ENCODE peak calls at places on chromosomes 2 and 18, in six cellular contexts. F, O, Z, G, E and S are unnamed samples.

GRCh38 chr2:176110975-176111663 is 4.0 kb downstream of the HOXD11 start:
- DNase-seq in F (no peak), O (no peak), Z (peak), E (no peak), G (peak), S (no peak)

GRCh38 chr2:200987137-200987536 is 23.7 kb upstream of the ORC2 start:
- DNase-seq in G (no peak), E (no peak), F (no peak), O (no peak), Z (no peak), S (no peak)

GRCh38 chr18:49013961-49014604 is 63.3 kb upstream of the SMAD7 start:
- DNase-seq in Z (no peak), F (peak), G (no peak), E (no peak), O (no peak), S (no peak)

GRCh38 chr2:231611273-231612198 is 18.9 kb downstream of the TEX44 start:
- DNase-seq in Z (peak), O (no peak), E (no peak), G (peak), F (no peak), S (no peak)

GRCh38 chr2:196163285-196163684 is 8.1 kb downstream of the STK17B start:
- DNase-seq in E (no peak), G (no peak), Z (no peak), F (no peak), O (no peak), S (no peak)

GRCh38 chr18:52160652-52161051 is 179.3 kb upstream of the DCC start:
- DNase-seq in Z (no peak), E (no peak), O (no peak), G (peak), F (no peak), S (no peak)

GRCh38 chr18:5297582-5297981 is 2.1 kb upstream of the ZBTB14 start:
- DNase-seq in Z (no peak), G (no peak), O (no peak), F (no peak), E (no peak), S (no peak)

GRCh38 chr18:21484851-21485636 is 115.5 kb downstream of the ESCO1 start:
- DNase-seq in Z (peak), O (no peak), G (peak), E (no peak), F (no peak), S (no peak)

GRCh38 chr18:1458547-1458946 is 553.9 kb downstream of the ADCYAP1 start:
- DNase-seq in E (no peak), F (no peak), G (no peak), Z (no peak), O (no peak), S (no peak)

GRCh38 chr2:206614825-206615224 is 27.5 kb upstream of the FAM237A start:
- DNase-seq in O (no peak), G (peak), Z (no peak), F (no peak), E (no peak), S (no peak)

GRCh38 chr2:231680992-231681852 is 27.1 kb upstream of the PTMA start:
- DNase-seq in E (peak), G (peak), Z (peak), F (peak), O (peak), S (peak)

GRCh38 chr2:164456599-164456998 is 164.7 kb downstream of the GRB14 start:
- DNase-seq in G (no peak), E (no peak), F (no peak), O (no peak), Z (no peak), S (no peak)

GRCh38 chr2:215022418-215022817 is 116.0 kb downstream of the ABCA12 start:
- DNase-seq in O (no peak), G (peak), Z (peak), F (no peak), E (no peak), S (no peak)

GRCh38 chr2:38261569-38262513 is 115.2 kb downstream of the ATL2 start:
- DNase-seq in G (no peak), O (peak), F (no peak), E (no peak), Z (no peak), S (no peak)

GRCh38 chr2:234467289-234467688 is 29.6 kb downstream of the ARL4C start:
- DNase-seq in E (no peak), F (no peak), G (peak), O (no peak), Z (peak), S (no peak)

GRCh38 chr2:187917535-187917934 is 363.3 kb upstream of the TFPI start:
- DNase-seq in Z (peak), F (no peak), O (no peak), E (no peak), G (peak), S (no peak)

GRCh38 chr18:68916734-68917133 is 118.9 kb downstream of the CCDC102B start:
- DNase-seq in Z (no peak), E (no peak), G (peak), F (no peak), O (no peak), S (no peak)

GRCh38 chr2:150619607-150620330 is 132.3 kb upstream of the RND3 start:
- DNase-seq in G (peak), E (no peak), F (no peak), O (no peak), Z (peak), S (no peak)

GRCh38 chr2:28602136-28602660 is 106.3 kb downstream of the PLB1 start:
- DNase-seq in E (no peak), Z (no peak), F (no peak), G (no peak), O (no peak), S (no peak)

GRCh38 chr2:112277591-112278220 is 2.3 kb downstream of the ZC3H6 start:
- DNase-seq in F (no peak), O (no peak), Z (peak), G (no peak), E (no peak), S (no peak)

GRCh38 chr2:10939058-10939457 is 27.3 kb downstream of the KCNF1 start:
- DNase-seq in E (no peak), Z (no peak), F (no peak), G (no peak), O (no peak), S (no peak)

GRCh38 chr18:58390399-58390798 is 238.5 kb downstream of the ALPK2 start:
- DNase-seq in E (no peak), Z (no peak), G (no peak), O (no peak), F (no peak), S (no peak)

GRCh38 chr2:17543131-17543660 is 2.7 kb downstream of the VSNL1 start:
- DNase-seq in O (no peak), E (no peak), Z (no peak), F (no peak), G (no peak), S (no peak)

GRCh38 chr2:219570194-219570923 is 980 bp downstream of the OBSL1 start:
- DNase-seq in O (peak), Z (peak), G (peak), E (no peak), F (no peak), S (no peak)

GRCh38 chr2:237665713-237666143 is 38.3 kb downstream of the LRRFIP1 start:
- DNase-seq in G (no peak), O (peak), E (no peak), F (no peak), Z (no peak), S (no peak)

GRCh38 chr18:2970762-2971659 is 41.9 kb downstream of the LPIN2 start:
- DNase-seq in E (no peak), Z (no peak), F (peak), O (no peak), G (no peak), S (no peak)

GRCh38 chr2:8534729-8535397 is 147.0 kb upstream of the ID2 start:
- DNase-seq in F (peak), Z (peak), G (no peak), O (no peak), E (peak), S (peak)

GRCh38 chr2:16124881-16125613 is 184.7 kb downstream of the MYCN start:
- DNase-seq in O (no peak), F (no peak), Z (no peak), E (no peak), G (no peak), S (no peak)

GRCh38 chr2:1642066-1642861 is 102.1 kb downstream of the PXDN start:
- DNase-seq in F (no peak), Z (no peak), G (no peak), O (no peak), E (no peak), S (no peak)

GRCh38 chr18:61308009-61308408 is 25.2 kb upstream of the CDH20 start:
- DNase-seq in G (no peak), O (no peak), Z (no peak), F (no peak), E (no peak), S (no peak)

DNA sequence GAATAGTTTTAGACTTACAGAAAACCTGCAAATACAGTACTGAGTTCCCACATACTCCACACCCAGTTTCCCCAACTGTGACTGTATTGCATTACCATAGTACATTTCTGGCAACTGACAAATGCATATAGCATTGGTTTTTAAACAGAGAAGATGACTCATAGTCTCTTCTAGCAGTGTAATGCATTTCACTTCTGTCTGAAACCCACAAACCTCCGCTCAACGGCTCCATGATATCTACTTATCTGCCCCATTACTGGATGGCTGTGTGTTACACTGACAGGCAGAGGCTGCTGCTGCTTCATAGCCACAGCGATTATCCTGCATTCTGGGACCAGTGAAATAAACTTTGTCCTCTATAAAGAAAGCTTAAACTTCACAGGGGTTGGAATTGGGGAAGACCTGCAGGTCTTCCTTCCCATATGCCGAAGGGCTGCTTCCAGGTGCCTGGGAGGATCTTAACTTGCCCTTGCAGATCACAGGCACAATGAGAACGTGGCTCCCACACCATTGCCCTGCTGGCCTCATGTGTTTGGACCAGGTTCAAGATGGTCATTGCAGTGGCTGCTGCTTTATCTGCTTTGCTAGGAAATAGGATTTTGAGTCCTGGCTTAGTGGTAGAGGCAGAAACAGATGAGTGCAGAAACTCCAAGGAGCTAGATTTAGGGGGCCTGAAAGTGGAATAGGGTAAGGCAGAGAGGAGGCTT is 742.6 kb upstream of the HS6ST1 start:
- DNase-seq in O (peak), E (no peak), G (peak), Z (peak), F (no peak), S (no peak)
- TF ChIP-seq CTCF in O (no peak), E (no peak), G (no peak), Z (no peak), F (no peak), S (no peak)

GRCh38 chr2:86249843-86250402 is 50.7 kb downstream of the MRPL35 start:
- DNase-seq in Z (no peak), E (no peak), O (peak), F (no peak), G (no peak), S (no peak)
- TF ChIP-seq CTCF in Z (no peak), E (no peak), O (no peak), F (no peak), G (no peak), S (peak)

GRCh38 chr2:23294238-23294637 is 90.7 kb upstream of the KLHL29 start:
- DNase-seq in E (no peak), F (no peak), G (no peak), Z (no peak), O (no peak), S (no peak)
- TF ChIP-seq CTCF in E (no peak), F (no peak), G (no peak), Z (no peak), O (no peak), S (no peak)

GRCh38 chr18:66280470-66280869 is 323.4 kb downstream of the CDH19 start:
- DNase-seq in F (no peak), G (no peak), E (no peak), O (no peak), Z (no peak), S (no peak)
- TF ChIP-seq CTCF in F (no peak), G (no peak), E (peak), O (no peak), Z (no peak), S (no peak)

GRCh38 chr2:84424152-84424551 is 34.9 kb downstream of the SUCLG1 start:
- DNase-seq in Z (peak), O (no peak), G (peak), F (no peak), E (no peak), S (no peak)
- TF ChIP-seq CTCF in Z (peak), O (no peak), G (peak), F (peak), E (peak), S (peak)

GRCh38 chr2:177149155-177149503 is 63.5 kb upstream of the HNRNPA3 start:
- DNase-seq in Z (no peak), F (no peak), O (no peak), E (no peak), G (no peak), S (no peak)
- TF ChIP-seq CTCF in Z (no peak), F (no peak), O (no peak), E (peak), G (no peak), S (no peak)

GRCh38 chr2:156215656-156216055 is 116.9 kb downstream of the NR4A2 start:
- DNase-seq in O (no peak), E (no peak), F (no peak), G (peak), Z (peak), S (no peak)
- TF ChIP-seq CTCF in O (no peak), E (no peak), F (no peak), G (peak), Z (no peak), S (no peak)